ENCODE peak calls at places on chromosomes 3 and 15, in six cellular contexts. One of them, this sample, is unnamed.

GRCh38 chr15:28106294-28107110 is 7.4 kb upstream of the OCA2 start:
- DNase-seq in cardiac fibroblast: no peak
- DNase-seq in BJ: no peak
- DNase-seq in endothelial cell of umbilical vein: no peak
- DNase-seq in heart right ventricle: no peak
- DNase-seq in CD8-positive, alpha-beta T cell: no peak
- DNase-seq in this sample: no peak

GRCh38 chr3:77707271-77707670 is 667.4 kb downstream of the ROBO2 start:
- DNase-seq in cardiac fibroblast: peak
- DNase-seq in CD8-positive, alpha-beta T cell: no peak
- DNase-seq in endothelial cell of umbilical vein: no peak
- DNase-seq in BJ: no peak
- DNase-seq in heart right ventricle: no peak
- DNase-seq in this sample: no peak

GRCh38 chr3:138348107-138348949 is at the start of gene MRAS:
- DNase-seq in heart right ventricle: peak
- DNase-seq in BJ: no peak
- DNase-seq in endothelial cell of umbilical vein: peak
- DNase-seq in cardiac fibroblast: peak
- DNase-seq in CD8-positive, alpha-beta T cell: peak
- DNase-seq in this sample: peak

GRCh38 chr3:71601811-71602210 is 18.3 kb upstream of the FOXP1 start:
- DNase-seq in endothelial cell of umbilical vein: peak
- DNase-seq in heart right ventricle: no peak
- DNase-seq in CD8-positive, alpha-beta T cell: no peak
- DNase-seq in cardiac fibroblast: peak
- DNase-seq in BJ: peak
- DNase-seq in this sample: no peak

GRCh38 chr3:155497930-155498647 is 204.6 kb upstream of the STRIT1 start:
- DNase-seq in BJ: peak
- DNase-seq in CD8-positive, alpha-beta T cell: no peak
- DNase-seq in endothelial cell of umbilical vein: no peak
- DNase-seq in heart right ventricle: no peak
- DNase-seq in cardiac fibroblast: peak
- DNase-seq in this sample: no peak

GRCh38 chr15:66701422-66702034 is 508 bp upstream of the SMAD6 start:
- DNase-seq in endothelial cell of umbilical vein: no peak
- DNase-seq in heart right ventricle: peak
- DNase-seq in BJ: no peak
- DNase-seq in cardiac fibroblast: no peak
- DNase-seq in CD8-positive, alpha-beta T cell: peak
- DNase-seq in this sample: peak

GRCh38 chr3:29686889-29687592 is 406.2 kb downstream of the RBMS3 start:
- DNase-seq in endothelial cell of umbilical vein: peak
- DNase-seq in CD8-positive, alpha-beta T cell: no peak
- DNase-seq in heart right ventricle: no peak
- DNase-seq in cardiac fibroblast: peak
- DNase-seq in BJ: peak
- DNase-seq in this sample: no peak

GRCh38 chr3:14238356-14238755 is 59.7 kb downstream of the LSM3 start:
- DNase-seq in cardiac fibroblast: no peak
- DNase-seq in BJ: no peak
- DNase-seq in heart right ventricle: no peak
- DNase-seq in CD8-positive, alpha-beta T cell: no peak
- DNase-seq in endothelial cell of umbilical vein: no peak
- DNase-seq in this sample: no peak

GRCh38 chr3:153180860-153181372 is 18.9 kb downstream of the RAP2B start:
- DNase-seq in BJ: no peak
- DNase-seq in heart right ventricle: no peak
- DNase-seq in cardiac fibroblast: no peak
- DNase-seq in endothelial cell of umbilical vein: no peak
- DNase-seq in CD8-positive, alpha-beta T cell: no peak
- DNase-seq in this sample: no peak

GRCh38 chr3:157248590-157249425 is 88.9 kb upstream of the CCNL1 start:
- DNase-seq in BJ: peak
- DNase-seq in cardiac fibroblast: peak
- DNase-seq in heart right ventricle: peak
- DNase-seq in CD8-positive, alpha-beta T cell: no peak
- DNase-seq in endothelial cell of umbilical vein: peak
- DNase-seq in this sample: no peak

GRCh38 chr3:98750520-98750919 is 12.6 kb upstream of the ST3GAL6 start:
- DNase-seq in BJ: no peak
- DNase-seq in endothelial cell of umbilical vein: no peak
- DNase-seq in cardiac fibroblast: no peak
- DNase-seq in CD8-positive, alpha-beta T cell: no peak
- DNase-seq in heart right ventricle: peak
- DNase-seq in this sample: no peak

GRCh38 chr3:851098-851790 is 241.6 kb upstream of the CNTN6 start:
- DNase-seq in BJ: no peak
- DNase-seq in heart right ventricle: no peak
- DNase-seq in endothelial cell of umbilical vein: no peak
- DNase-seq in CD8-positive, alpha-beta T cell: no peak
- DNase-seq in cardiac fibroblast: no peak
- DNase-seq in this sample: no peak
- H3K4me3 ChIP-seq in BJ: no peak
- H3K4me3 ChIP-seq in heart right ventricle: no peak
- H3K4me3 ChIP-seq in endothelial cell of umbilical vein: no peak
- H3K4me3 ChIP-seq in CD8-positive, alpha-beta T cell: no peak
- H3K4me3 ChIP-seq in cardiac fibroblast: no peak
- H3K4me3 ChIP-seq in this sample: no peak

GRCh38 chr3:40387001-40387894 is at the start of gene ENTPD3:
- DNase-seq in endothelial cell of umbilical vein: peak
- DNase-seq in heart right ventricle: no peak
- DNase-seq in BJ: no peak
- DNase-seq in CD8-positive, alpha-beta T cell: peak
- DNase-seq in cardiac fibroblast: no peak
- DNase-seq in this sample: no peak
- H3K4me3 ChIP-seq in endothelial cell of umbilical vein: no peak
- H3K4me3 ChIP-seq in heart right ventricle: peak
- H3K4me3 ChIP-seq in BJ: peak
- H3K4me3 ChIP-seq in CD8-positive, alpha-beta T cell: peak
- H3K4me3 ChIP-seq in cardiac fibroblast: peak
- H3K4me3 ChIP-seq in this sample: peak

DNA sequence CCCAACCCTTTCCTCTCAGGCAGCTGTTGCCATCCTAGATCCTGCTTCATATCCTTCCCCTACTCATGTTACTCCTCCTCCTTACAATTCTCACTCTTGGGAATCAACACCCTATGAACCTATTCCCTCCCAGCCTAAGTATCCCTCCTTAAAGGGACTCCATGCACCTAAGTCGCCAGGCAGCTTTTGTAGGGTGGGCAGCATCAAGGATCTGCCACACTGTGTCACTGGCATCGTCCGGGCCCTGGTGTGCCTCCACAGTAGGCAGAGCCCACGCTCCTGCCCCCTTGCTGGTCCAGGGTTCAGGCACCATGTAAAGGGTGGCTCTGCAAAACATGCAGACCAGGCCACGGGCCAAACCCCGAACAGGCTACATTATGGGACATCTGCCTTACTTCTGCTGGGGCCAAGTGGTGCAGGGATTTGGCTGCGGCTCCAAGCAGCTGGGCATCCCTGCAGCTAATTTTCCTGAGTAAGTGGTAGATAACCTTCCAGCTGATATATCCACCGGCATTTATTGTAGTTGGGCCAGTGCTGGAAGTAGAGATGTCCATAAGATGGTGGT is 53.4 kb downstream of the GSK3B start:
- DNase-seq in BJ: no peak
- DNase-seq in endothelial cell of umbilical vein: no peak
- DNase-seq in CD8-positive, alpha-beta T cell: no peak
- DNase-seq in heart right ventricle: no peak
- DNase-seq in cardiac fibroblast: no peak
- DNase-seq in this sample: no peak
- H3K4me3 ChIP-seq in BJ: no peak
- H3K4me3 ChIP-seq in endothelial cell of umbilical vein: no peak
- H3K4me3 ChIP-seq in CD8-positive, alpha-beta T cell: no peak
- H3K4me3 ChIP-seq in heart right ventricle: no peak
- H3K4me3 ChIP-seq in cardiac fibroblast: no peak
- H3K4me3 ChIP-seq in this sample: no peak

DNA sequence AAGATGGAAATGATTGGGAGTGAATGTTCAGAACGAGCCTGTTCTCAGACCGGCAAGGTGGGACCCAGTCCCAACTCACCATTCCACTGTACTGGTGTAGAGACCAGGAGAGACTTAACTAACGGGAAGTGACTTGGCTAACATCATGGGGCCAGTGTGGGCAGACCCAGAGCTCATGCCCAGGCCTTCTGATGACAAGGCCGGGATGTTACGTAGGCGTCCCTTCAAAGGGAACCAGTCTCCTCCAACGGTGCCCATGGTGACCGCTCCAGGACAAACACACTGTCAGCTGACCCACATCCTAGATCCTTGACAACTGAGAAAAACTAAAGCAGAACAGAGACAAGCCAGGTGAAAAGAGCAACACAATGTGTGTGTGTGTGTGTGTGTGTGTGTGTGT is 128.4 kb upstream of the HACD2 start:
- DNase-seq in heart right ventricle: no peak
- DNase-seq in BJ: no peak
- DNase-seq in endothelial cell of umbilical vein: no peak
- DNase-seq in CD8-positive, alpha-beta T cell: no peak
- DNase-seq in cardiac fibroblast: no peak
- DNase-seq in this sample: no peak
- H3K4me3 ChIP-seq in heart right ventricle: no peak
- H3K4me3 ChIP-seq in BJ: no peak
- H3K4me3 ChIP-seq in endothelial cell of umbilical vein: no peak
- H3K4me3 ChIP-seq in CD8-positive, alpha-beta T cell: no peak
- H3K4me3 ChIP-seq in cardiac fibroblast: no peak
- H3K4me3 ChIP-seq in this sample: no peak

GRCh38 chr3:183163563-183163962 is 1.0 kb upstream of the LAMP3 start:
- DNase-seq in heart right ventricle: no peak
- DNase-seq in BJ: no peak
- DNase-seq in cardiac fibroblast: no peak
- DNase-seq in CD8-positive, alpha-beta T cell: no peak
- DNase-seq in endothelial cell of umbilical vein: no peak
- DNase-seq in this sample: no peak

GRCh38 chr3:183159319-183159718 is 3.2 kb downstream of the LAMP3 start:
- DNase-seq in CD8-positive, alpha-beta T cell: no peak
- DNase-seq in cardiac fibroblast: no peak
- DNase-seq in heart right ventricle: no peak
- DNase-seq in BJ: no peak
- DNase-seq in endothelial cell of umbilical vein: no peak
- DNase-seq in this sample: no peak

GRCh38 chr3:183158552-183159006 is 4.0 kb downstream of the LAMP3 start:
- DNase-seq in heart right ventricle: no peak
- DNase-seq in BJ: no peak
- DNase-seq in cardiac fibroblast: peak
- DNase-seq in endothelial cell of umbilical vein: no peak
- DNase-seq in CD8-positive, alpha-beta T cell: no peak
- DNase-seq in this sample: no peak

GRCh38 chr3:183160616-183161015 is 1.9 kb downstream of the LAMP3 start:
- DNase-seq in heart right ventricle: no peak
- DNase-seq in CD8-positive, alpha-beta T cell: no peak
- DNase-seq in BJ: no peak
- DNase-seq in endothelial cell of umbilical vein: peak
- DNase-seq in cardiac fibroblast: no peak
- DNase-seq in this sample: no peak

DNA sequence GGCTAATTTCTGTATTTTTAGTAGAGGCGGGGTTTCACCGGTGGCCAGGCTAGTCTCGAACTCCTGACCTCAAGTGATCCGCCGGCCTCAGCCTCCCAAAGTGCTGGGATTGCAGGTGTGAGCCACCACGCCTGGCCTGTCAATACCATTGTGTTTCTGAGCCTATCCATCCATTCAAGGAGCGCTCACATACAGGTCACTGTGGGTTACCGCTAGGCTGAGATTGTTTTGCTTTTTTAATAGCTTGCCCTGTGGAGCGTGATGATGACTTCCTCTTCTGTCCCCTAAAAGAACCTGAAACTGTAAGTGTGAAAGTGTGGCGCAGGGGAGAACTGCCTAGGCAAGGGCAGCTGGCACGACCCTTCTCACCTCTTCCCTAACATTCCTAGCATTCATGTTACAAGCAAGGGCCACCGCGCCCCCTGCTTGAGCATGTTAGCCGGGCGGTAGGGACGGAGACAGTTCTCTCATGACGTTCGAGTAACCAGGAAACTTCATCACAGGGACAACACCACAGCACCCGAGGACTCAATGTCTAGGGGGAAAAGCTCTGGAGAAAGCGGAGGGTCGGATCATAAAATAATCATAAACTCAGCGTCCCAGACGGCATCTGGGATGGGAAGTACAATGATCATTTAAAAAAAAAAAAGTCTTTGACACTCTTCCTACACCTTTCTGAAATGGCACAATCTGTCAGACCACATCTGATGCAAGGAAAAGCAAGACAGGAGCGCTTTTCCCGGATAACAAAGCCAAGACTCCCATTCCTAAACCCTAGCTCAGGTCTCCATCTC is 785 bp downstream of the LAMP3 start:
- DNase-seq in CD8-positive, alpha-beta T cell: no peak
- DNase-seq in BJ: no peak
- DNase-seq in cardiac fibroblast: no peak
- DNase-seq in endothelial cell of umbilical vein: no peak
- DNase-seq in heart right ventricle: no peak
- DNase-seq in this sample: no peak
- H3K4me3 ChIP-seq in CD8-positive, alpha-beta T cell: peak
- H3K4me3 ChIP-seq in BJ: no peak
- H3K4me3 ChIP-seq in cardiac fibroblast: peak
- H3K4me3 ChIP-seq in endothelial cell of umbilical vein: no peak
- H3K4me3 ChIP-seq in heart right ventricle: peak
- H3K4me3 ChIP-seq in this sample: peak